ENCODE peak calls at places on chromosomes 7 and 10, in seven cellular contexts. One of them, this sample, is unnamed.

GRCh38 chr7:10767771-10768170 is 205.9 kb upstream of the PHF14 start:
- DNase-seq in GM13977: no peak
- DNase-seq in spleen: no peak
- DNase-seq in A172: peak; percentile 62
- DNase-seq in BJ: no peak
- DNase-seq in stimulated activated CD4-positive, alpha-beta T cell treated with anti-CD3 and anti-CD28 coated beads, TNF-alpha, amount 100 ng/mL, for 1 hour: no peak
- DNase-seq in stimulated activated CD8-positive, alpha-beta memory T cell treated with anti-CD3 and anti-CD28 coated beads, Interleukin-4, amount 100 ng/mL, for 24 hours: no peak
- DNase-seq in this sample: no peak

GRCh38 chr7:115097175-115097671 is 175.3 kb downstream of the MDFIC start:
- DNase-seq in BJ: no peak
- DNase-seq in spleen: no peak
- DNase-seq in stimulated activated CD8-positive, alpha-beta memory T cell treated with anti-CD3 and anti-CD28 coated beads, Interleukin-4, amount 100 ng/mL, for 24 hours: no peak
- DNase-seq in GM13977: no peak
- DNase-seq in stimulated activated CD4-positive, alpha-beta T cell treated with anti-CD3 and anti-CD28 coated beads, TNF-alpha, amount 100 ng/mL, for 1 hour: no peak
- DNase-seq in A172: peak; percentile 50
- DNase-seq in this sample: no peak

GRCh38 chr7:128268233-128268632 is 27.2 kb downstream of the LEP start:
- DNase-seq in stimulated activated CD4-positive, alpha-beta T cell treated with anti-CD3 and anti-CD28 coated beads, TNF-alpha, amount 100 ng/mL, for 1 hour: no peak
- DNase-seq in spleen: no peak
- DNase-seq in GM13977: no peak
- DNase-seq in BJ: no peak
- DNase-seq in A172: no peak
- DNase-seq in stimulated activated CD8-positive, alpha-beta memory T cell treated with anti-CD3 and anti-CD28 coated beads, Interleukin-4, amount 100 ng/mL, for 24 hours: no peak
- DNase-seq in this sample: no peak

GRCh38 chr7:85815511-85815910 is 628.7 kb upstream of the SEMA3D start:
- DNase-seq in spleen: no peak
- DNase-seq in GM13977: no peak
- DNase-seq in A172: no peak
- DNase-seq in stimulated activated CD4-positive, alpha-beta T cell treated with anti-CD3 and anti-CD28 coated beads, TNF-alpha, amount 100 ng/mL, for 1 hour: no peak
- DNase-seq in BJ: no peak
- DNase-seq in stimulated activated CD8-positive, alpha-beta memory T cell treated with anti-CD3 and anti-CD28 coated beads, Interleukin-4, amount 100 ng/mL, for 24 hours: no peak
- DNase-seq in this sample: no peak

GRCh38 chr7:82755705-82756551 is 312.4 kb upstream of the CACNA2D1 start:
- DNase-seq in GM13977: no peak
- DNase-seq in spleen: no peak
- DNase-seq in A172: peak; percentile 37
- DNase-seq in BJ: peak; percentile 30
- DNase-seq in stimulated activated CD4-positive, alpha-beta T cell treated with anti-CD3 and anti-CD28 coated beads, TNF-alpha, amount 100 ng/mL, for 1 hour: no peak
- DNase-seq in stimulated activated CD8-positive, alpha-beta memory T cell treated with anti-CD3 and anti-CD28 coated beads, Interleukin-4, amount 100 ng/mL, for 24 hours: no peak
- DNase-seq in this sample: no peak

GRCh38 chr10:17836917-17837316 is 27.8 kb downstream of the MRC1 start:
- DNase-seq in GM13977: no peak
- DNase-seq in spleen: no peak
- DNase-seq in stimulated activated CD4-positive, alpha-beta T cell treated with anti-CD3 and anti-CD28 coated beads, TNF-alpha, amount 100 ng/mL, for 1 hour: no peak
- DNase-seq in BJ: no peak
- DNase-seq in A172: peak; percentile 96
- DNase-seq in stimulated activated CD8-positive, alpha-beta memory T cell treated with anti-CD3 and anti-CD28 coated beads, Interleukin-4, amount 100 ng/mL, for 24 hours: no peak
- DNase-seq in this sample: no peak

GRCh38 chr7:34928052-34928451 is 109.2 kb downstream of the DPY19L1 start:
- DNase-seq in GM13977: no peak
- DNase-seq in A172: peak; percentile 62
- DNase-seq in stimulated activated CD4-positive, alpha-beta T cell treated with anti-CD3 and anti-CD28 coated beads, TNF-alpha, amount 100 ng/mL, for 1 hour: no peak
- DNase-seq in stimulated activated CD8-positive, alpha-beta memory T cell treated with anti-CD3 and anti-CD28 coated beads, Interleukin-4, amount 100 ng/mL, for 24 hours: peak; percentile 16
- DNase-seq in spleen: no peak
- DNase-seq in BJ: no peak
- DNase-seq in this sample: no peak

GRCh38 chr7:55148992-55149391 is 130.2 kb downstream of the EGFR start:
- DNase-seq in stimulated activated CD8-positive, alpha-beta memory T cell treated with anti-CD3 and anti-CD28 coated beads, Interleukin-4, amount 100 ng/mL, for 24 hours: no peak
- DNase-seq in spleen: no peak
- DNase-seq in GM13977: no peak
- DNase-seq in A172: no peak
- DNase-seq in BJ: no peak
- DNase-seq in stimulated activated CD4-positive, alpha-beta T cell treated with anti-CD3 and anti-CD28 coated beads, TNF-alpha, amount 100 ng/mL, for 1 hour: no peak
- DNase-seq in this sample: no peak

GRCh38 chr7:102860351-102860811 is 52.4 kb upstream of the LRRC17 start:
- DNase-seq in A172: no peak
- DNase-seq in spleen: no peak
- DNase-seq in GM13977: no peak
- DNase-seq in stimulated activated CD8-positive, alpha-beta memory T cell treated with anti-CD3 and anti-CD28 coated beads, Interleukin-4, amount 100 ng/mL, for 24 hours: no peak
- DNase-seq in BJ: peak; percentile 75
- DNase-seq in stimulated activated CD4-positive, alpha-beta T cell treated with anti-CD3 and anti-CD28 coated beads, TNF-alpha, amount 100 ng/mL, for 1 hour: no peak
- DNase-seq in this sample: peak; percentile 19

GRCh38 chr7:120337308-120337907 is 64.4 kb downstream of the KCND2 start:
- DNase-seq in A172: peak; percentile 21
- DNase-seq in GM13977: peak; percentile 10
- DNase-seq in stimulated activated CD8-positive, alpha-beta memory T cell treated with anti-CD3 and anti-CD28 coated beads, Interleukin-4, amount 100 ng/mL, for 24 hours: no peak
- DNase-seq in spleen: no peak
- DNase-seq in BJ: no peak
- DNase-seq in stimulated activated CD4-positive, alpha-beta T cell treated with anti-CD3 and anti-CD28 coated beads, TNF-alpha, amount 100 ng/mL, for 1 hour: no peak
- DNase-seq in this sample: no peak

GRCh38 chr7:17402628-17403278 is 104.3 kb downstream of the AHR start:
- DNase-seq in stimulated activated CD8-positive, alpha-beta memory T cell treated with anti-CD3 and anti-CD28 coated beads, Interleukin-4, amount 100 ng/mL, for 24 hours: no peak
- DNase-seq in GM13977: peak; percentile 46
- DNase-seq in stimulated activated CD4-positive, alpha-beta T cell treated with anti-CD3 and anti-CD28 coated beads, TNF-alpha, amount 100 ng/mL, for 1 hour: no peak
- DNase-seq in spleen: no peak
- DNase-seq in A172: no peak
- DNase-seq in BJ: no peak
- DNase-seq in this sample: no peak

GRCh38 chr7:99829520-99830160 is 1.8 kb downstream of the CYP3A43 start:
- DNase-seq in A172: no peak
- DNase-seq in stimulated activated CD8-positive, alpha-beta memory T cell treated with anti-CD3 and anti-CD28 coated beads, Interleukin-4, amount 100 ng/mL, for 24 hours: no peak
- DNase-seq in spleen: no peak
- DNase-seq in stimulated activated CD4-positive, alpha-beta T cell treated with anti-CD3 and anti-CD28 coated beads, TNF-alpha, amount 100 ng/mL, for 1 hour: no peak
- DNase-seq in GM13977: no peak
- DNase-seq in BJ: no peak
- DNase-seq in this sample: peak; percentile 17

GRCh38 chr10:129812398-129812797 is 151.7 kb downstream of the EBF3 start:
- DNase-seq in GM13977: no peak
- DNase-seq in A172: no peak
- DNase-seq in stimulated activated CD8-positive, alpha-beta memory T cell treated with anti-CD3 and anti-CD28 coated beads, Interleukin-4, amount 100 ng/mL, for 24 hours: no peak
- DNase-seq in spleen: no peak
- DNase-seq in BJ: no peak
- DNase-seq in stimulated activated CD4-positive, alpha-beta T cell treated with anti-CD3 and anti-CD28 coated beads, TNF-alpha, amount 100 ng/mL, for 1 hour: no peak
- DNase-seq in this sample: no peak

GRCh38 chr7:142328006-142328405 is 70.1 kb upstream of the PRSS58 start:
- DNase-seq in GM13977: no peak
- DNase-seq in BJ: no peak
- DNase-seq in spleen: no peak
- DNase-seq in stimulated activated CD4-positive, alpha-beta T cell treated with anti-CD3 and anti-CD28 coated beads, TNF-alpha, amount 100 ng/mL, for 1 hour: no peak
- DNase-seq in stimulated activated CD8-positive, alpha-beta memory T cell treated with anti-CD3 and anti-CD28 coated beads, Interleukin-4, amount 100 ng/mL, for 24 hours: no peak
- DNase-seq in A172: no peak
- DNase-seq in this sample: no peak

GRCh38 chr10:72164617-72165016 is 51.2 kb upstream of the ANAPC16 start:
- DNase-seq in A172: no peak
- DNase-seq in GM13977: no peak
- DNase-seq in BJ: no peak
- DNase-seq in spleen: no peak
- DNase-seq in stimulated activated CD4-positive, alpha-beta T cell treated with anti-CD3 and anti-CD28 coated beads, TNF-alpha, amount 100 ng/mL, for 1 hour: no peak
- DNase-seq in stimulated activated CD8-positive, alpha-beta memory T cell treated with anti-CD3 and anti-CD28 coated beads, Interleukin-4, amount 100 ng/mL, for 24 hours: no peak
- DNase-seq in this sample: no peak

GRCh38 chr7:4774804-4775280 is 581 bp upstream of the AP5Z1 start:
- DNase-seq in spleen: peak; percentile 90
- DNase-seq in BJ: peak; percentile 28
- DNase-seq in stimulated activated CD4-positive, alpha-beta T cell treated with anti-CD3 and anti-CD28 coated beads, TNF-alpha, amount 100 ng/mL, for 1 hour: no peak
- DNase-seq in stimulated activated CD8-positive, alpha-beta memory T cell treated with anti-CD3 and anti-CD28 coated beads, Interleukin-4, amount 100 ng/mL, for 24 hours: no peak
- DNase-seq in GM13977: peak; percentile 72
- DNase-seq in A172: no peak
- DNase-seq in this sample: no peak

GRCh38 chr10:773562-774161 is 84.2 kb upstream of the DIP2C start:
- DNase-seq in stimulated activated CD4-positive, alpha-beta T cell treated with anti-CD3 and anti-CD28 coated beads, TNF-alpha, amount 100 ng/mL, for 1 hour: no peak
- DNase-seq in GM13977: peak; percentile 28
- DNase-seq in stimulated activated CD8-positive, alpha-beta memory T cell treated with anti-CD3 and anti-CD28 coated beads, Interleukin-4, amount 100 ng/mL, for 24 hours: no peak
- DNase-seq in spleen: no peak
- DNase-seq in A172: no peak
- DNase-seq in BJ: no peak
- DNase-seq in this sample: no peak

GRCh38 chr10:60032723-60033122 is 126.4 kb upstream of the CCDC6 start:
- DNase-seq in GM13977: peak; percentile 61
- DNase-seq in stimulated activated CD8-positive, alpha-beta memory T cell treated with anti-CD3 and anti-CD28 coated beads, Interleukin-4, amount 100 ng/mL, for 24 hours: peak; percentile 2
- DNase-seq in BJ: no peak
- DNase-seq in stimulated activated CD4-positive, alpha-beta T cell treated with anti-CD3 and anti-CD28 coated beads, TNF-alpha, amount 100 ng/mL, for 1 hour: no peak
- DNase-seq in A172: peak; percentile 54
- DNase-seq in spleen: no peak
- DNase-seq in this sample: no peak

GRCh38 chr10:59885430-59886134 is 20.8 kb downstream of the CCDC6 start:
- DNase-seq in BJ: no peak
- DNase-seq in spleen: no peak
- DNase-seq in stimulated activated CD8-positive, alpha-beta memory T cell treated with anti-CD3 and anti-CD28 coated beads, Interleukin-4, amount 100 ng/mL, for 24 hours: no peak
- DNase-seq in GM13977: peak; percentile 63
- DNase-seq in stimulated activated CD4-positive, alpha-beta T cell treated with anti-CD3 and anti-CD28 coated beads, TNF-alpha, amount 100 ng/mL, for 1 hour: no peak
- DNase-seq in A172: no peak
- DNase-seq in this sample: no peak

GRCh38 chr7:46146454-46147255 is 225.6 kb upstream of the IGFBP3 start:
- DNase-seq in BJ: peak; percentile 70
- DNase-seq in GM13977: no peak
- DNase-seq in A172: peak; percentile 95
- DNase-seq in stimulated activated CD8-positive, alpha-beta memory T cell treated with anti-CD3 and anti-CD28 coated beads, Interleukin-4, amount 100 ng/mL, for 24 hours: no peak
- DNase-seq in stimulated activated CD4-positive, alpha-beta T cell treated with anti-CD3 and anti-CD28 coated beads, TNF-alpha, amount 100 ng/mL, for 1 hour: no peak
- DNase-seq in spleen: no peak
- DNase-seq in this sample: no peak

GRCh38 chr10:6530211-6530840 is 49.8 kb downstream of the PRKCQ start:
- DNase-seq in stimulated activated CD8-positive, alpha-beta memory T cell treated with anti-CD3 and anti-CD28 coated beads, Interleukin-4, amount 100 ng/mL, for 24 hours: peak; percentile 55
- DNase-seq in BJ: no peak
- DNase-seq in GM13977: no peak
- DNase-seq in spleen: peak; percentile 84
- DNase-seq in A172: no peak
- DNase-seq in stimulated activated CD4-positive, alpha-beta T cell treated with anti-CD3 and anti-CD28 coated beads, TNF-alpha, amount 100 ng/mL, for 1 hour: peak; percentile 47
- DNase-seq in this sample: peak; percentile 91

GRCh38 chr10:17833656-17834055 is 24.5 kb downstream of the MRC1 start:
- DNase-seq in stimulated activated CD4-positive, alpha-beta T cell treated with anti-CD3 and anti-CD28 coated beads, TNF-alpha, amount 100 ng/mL, for 1 hour: no peak
- DNase-seq in BJ: no peak
- DNase-seq in GM13977: no peak
- DNase-seq in A172: no peak
- DNase-seq in stimulated activated CD8-positive, alpha-beta memory T cell treated with anti-CD3 and anti-CD28 coated beads, Interleukin-4, amount 100 ng/mL, for 24 hours: no peak
- DNase-seq in spleen: no peak
- DNase-seq in this sample: no peak

GRCh38 chr7:7384228-7384627 is 151.4 kb downstream of the COL28A1 start:
- DNase-seq in spleen: no peak
- DNase-seq in stimulated activated CD4-positive, alpha-beta T cell treated with anti-CD3 and anti-CD28 coated beads, TNF-alpha, amount 100 ng/mL, for 1 hour: no peak
- DNase-seq in GM13977: no peak
- DNase-seq in A172: no peak
- DNase-seq in BJ: no peak
- DNase-seq in stimulated activated CD8-positive, alpha-beta memory T cell treated with anti-CD3 and anti-CD28 coated beads, Interleukin-4, amount 100 ng/mL, for 24 hours: no peak
- DNase-seq in this sample: no peak

GRCh38 chr7:6547400-6547799 is 3.9 kb downstream of the GRID2IP start:
- DNase-seq in spleen: no peak
- DNase-seq in BJ: no peak
- DNase-seq in stimulated activated CD8-positive, alpha-beta memory T cell treated with anti-CD3 and anti-CD28 coated beads, Interleukin-4, amount 100 ng/mL, for 24 hours: no peak
- DNase-seq in stimulated activated CD4-positive, alpha-beta T cell treated with anti-CD3 and anti-CD28 coated beads, TNF-alpha, amount 100 ng/mL, for 1 hour: no peak
- DNase-seq in A172: no peak
- DNase-seq in GM13977: no peak
- DNase-seq in this sample: no peak

GRCh38 chr7:28435732-28436378 is 23.5 kb downstream of the CREB5 start:
- DNase-seq in BJ: no peak
- DNase-seq in spleen: no peak
- DNase-seq in GM13977: no peak
- DNase-seq in A172: no peak
- DNase-seq in stimulated activated CD8-positive, alpha-beta memory T cell treated with anti-CD3 and anti-CD28 coated beads, Interleukin-4, amount 100 ng/mL, for 24 hours: no peak
- DNase-seq in stimulated activated CD4-positive, alpha-beta T cell treated with anti-CD3 and anti-CD28 coated beads, TNF-alpha, amount 100 ng/mL, for 1 hour: no peak
- DNase-seq in this sample: no peak

GRCh38 chr10:71600856-71601255 is 118.7 kb downstream of the C10orf105 start:
- DNase-seq in BJ: peak; percentile 59
- DNase-seq in stimulated activated CD4-positive, alpha-beta T cell treated with anti-CD3 and anti-CD28 coated beads, TNF-alpha, amount 100 ng/mL, for 1 hour: no peak
- DNase-seq in GM13977: no peak
- DNase-seq in spleen: no peak
- DNase-seq in A172: peak; percentile 89
- DNase-seq in stimulated activated CD8-positive, alpha-beta memory T cell treated with anti-CD3 and anti-CD28 coated beads, Interleukin-4, amount 100 ng/mL, for 24 hours: no peak
- DNase-seq in this sample: no peak

GRCh38 chr10:81978238-81978637 is 103.2 kb downstream of the NRG3 start:
- DNase-seq in BJ: no peak
- DNase-seq in A172: peak; percentile 48
- DNase-seq in GM13977: peak; percentile 10
- DNase-seq in spleen: no peak
- DNase-seq in stimulated activated CD4-positive, alpha-beta T cell treated with anti-CD3 and anti-CD28 coated beads, TNF-alpha, amount 100 ng/mL, for 1 hour: no peak
- DNase-seq in stimulated activated CD8-positive, alpha-beta memory T cell treated with anti-CD3 and anti-CD28 coated beads, Interleukin-4, amount 100 ng/mL, for 24 hours: no peak
- DNase-seq in this sample: no peak

GRCh38 chr10:47181057-47181849 is 118.7 kb upstream of the GDF10 start:
- DNase-seq in A172: no peak
- DNase-seq in BJ: no peak
- DNase-seq in stimulated activated CD4-positive, alpha-beta T cell treated with anti-CD3 and anti-CD28 coated beads, TNF-alpha, amount 100 ng/mL, for 1 hour: no peak
- DNase-seq in GM13977: no peak
- DNase-seq in spleen: peak; percentile 71
- DNase-seq in stimulated activated CD8-positive, alpha-beta memory T cell treated with anti-CD3 and anti-CD28 coated beads, Interleukin-4, amount 100 ng/mL, for 24 hours: no peak
- DNase-seq in this sample: peak; percentile 82

GRCh38 chr7:15602236-15602635 is 40.4 kb upstream of the AGMO start:
- DNase-seq in A172: no peak
- DNase-seq in stimulated activated CD4-positive, alpha-beta T cell treated with anti-CD3 and anti-CD28 coated beads, TNF-alpha, amount 100 ng/mL, for 1 hour: no peak
- DNase-seq in BJ: no peak
- DNase-seq in spleen: no peak
- DNase-seq in stimulated activated CD8-positive, alpha-beta memory T cell treated with anti-CD3 and anti-CD28 coated beads, Interleukin-4, amount 100 ng/mL, for 24 hours: no peak
- DNase-seq in GM13977: no peak
- DNase-seq in this sample: no peak

GRCh38 chr10:61815505-61815904 is 86.0 kb upstream of the ARID5B start:
- DNase-seq in GM13977: no peak
- DNase-seq in stimulated activated CD4-positive, alpha-beta T cell treated with anti-CD3 and anti-CD28 coated beads, TNF-alpha, amount 100 ng/mL, for 1 hour: no peak
- DNase-seq in stimulated activated CD8-positive, alpha-beta memory T cell treated with anti-CD3 and anti-CD28 coated beads, Interleukin-4, amount 100 ng/mL, for 24 hours: no peak
- DNase-seq in A172: peak; percentile 70
- DNase-seq in spleen: no peak
- DNase-seq in BJ: no peak
- DNase-seq in this sample: no peak

GRCh38 chr7:33805630-33806233 is 99.6 kb upstream of the BMPER start:
- DNase-seq in A172: peak; percentile 60
- DNase-seq in stimulated activated CD4-positive, alpha-beta T cell treated with anti-CD3 and anti-CD28 coated beads, TNF-alpha, amount 100 ng/mL, for 1 hour: no peak
- DNase-seq in GM13977: no peak
- DNase-seq in BJ: no peak
- DNase-seq in stimulated activated CD8-positive, alpha-beta memory T cell treated with anti-CD3 and anti-CD28 coated beads, Interleukin-4, amount 100 ng/mL, for 24 hours: no peak
- DNase-seq in spleen: no peak
- DNase-seq in this sample: peak; percentile 83

GRCh38 chr7:35254496-35255416 is 856 bp upstream of the TBX20 start:
- DNase-seq in stimulated activated CD8-positive, alpha-beta memory T cell treated with anti-CD3 and anti-CD28 coated beads, Interleukin-4, amount 100 ng/mL, for 24 hours: no peak
- DNase-seq in spleen: no peak
- DNase-seq in stimulated activated CD4-positive, alpha-beta T cell treated with anti-CD3 and anti-CD28 coated beads, TNF-alpha, amount 100 ng/mL, for 1 hour: no peak
- DNase-seq in GM13977: no peak
- DNase-seq in BJ: no peak
- DNase-seq in A172: no peak
- DNase-seq in this sample: no peak

This sample was measured in esophagus muscularis mucosa.